ENCODE peak calls at places on chromosomes 11 and 22, in five cellular contexts. I is GM13976; U is SK-N-DZ; D is stimulated activated CD8-positive, alpha-beta memory T cell treated with anti-CD3 and anti-CD28 coated beads, Interleukin-15, amount 100 ng/mL, for 24 hours; G is hippocampal formation. W is an unnamed sample.

GRCh38 chr11:14499178-14499559 is 442 bp downstream of the COPB1 start:
- DNase-seq in I (peak), U (no peak), D (no peak), G (no peak), W (peak)

GRCh38 chr11:45928535-45929215 is 6.2 kb downstream of the LARGE2 start:
- DNase-seq in I (peak), U (no peak), D (no peak), G (no peak), W (no peak)

GRCh38 chr11:47565340-47566165 is at the start of gene PTPMT1:
- DNase-seq in I (peak), U (peak), D (peak), G (peak), W (peak)

GRCh38 chr11:64799256-64799924 is 3.6 kb downstream of the MAP4K2 start:
- DNase-seq in I (peak), U (no peak), D (no peak), G (no peak), W (no peak)

GRCh38 chr11:4191031-4191571 is 96.5 kb downstream of the RRM1 start:
- DNase-seq in I (no peak), U (no peak), D (no peak), G (peak), W (no peak)

GRCh38 chr11:10864688-10865087 is 6.8 kb upstream of the ZBED5 start:
- DNase-seq in I (no peak), U (no peak), D (no peak), G (no peak), W (no peak)

GRCh38 chr11:130703489-130704190 is 212.6 kb downstream of the SNX19 start:
- DNase-seq in I (no peak), U (no peak), D (no peak), G (no peak), W (no peak)

GRCh38 chr22:44396727-44397722 is 84.3 kb upstream of the SHISAL1 start:
- DNase-seq in I (no peak), U (no peak), D (no peak), G (no peak), W (no peak)

GRCh38 chr11:113023986-113024385 is 62.8 kb downstream of the NCAM1 start:
- DNase-seq in I (no peak), U (no peak), D (no peak), G (no peak), W (no peak)

GRCh38 chr11:128463386-128463829 is 124.0 kb downstream of the ETS1 start:
- DNase-seq in I (no peak), U (no peak), D (no peak), G (peak), W (no peak)

GRCh38 chr11:134521001-134521400 is 109.0 kb upstream of the B3GAT1 start:
- DNase-seq in I (no peak), U (no peak), D (no peak), G (no peak), W (peak)

GRCh38 chr22:46769706-46770105 is 7.3 kb downstream of the TBC1D22A start:
- DNase-seq in I (no peak), U (no peak), D (no peak), G (no peak), W (no peak)

GRCh38 chr11:128713595-128713994 is 19.7 kb downstream of the FLI1 start:
- DNase-seq in I (no peak), U (no peak), D (no peak), G (no peak), W (no peak)

GRCh38 chr11:72038491-72038890 is 39.8 kb downstream of the IL18BP start:
- DNase-seq in I (no peak), U (no peak), D (no peak), G (peak), W (no peak)

GRCh38 chr11:24592342-24592741 is 95.5 kb downstream of the LUZP2 start:
- DNase-seq in I (no peak), U (no peak), D (no peak), G (no peak), W (no peak)

GRCh38 chr11:1761857-1762536 is 1.7 kb downstream of the CTSD start:
- DNase-seq in I (no peak), U (no peak), D (no peak), G (no peak), W (peak)

GRCh38 chr11:104691129-104691528 is 207.1 kb downstream of the CASP12 start:
- DNase-seq in I (no peak), U (no peak), D (no peak), G (no peak), W (no peak)

GRCh38 chr22:25057013-25057881 is 104.7 kb downstream of the KIAA1671 start:
- DNase-seq in I (peak), U (peak), D (peak), G (no peak), W (peak)

GRCh38 chr11:91248199-91248807 is 976.3 kb upstream of the FAT3 start:
- DNase-seq in I (no peak), U (peak), D (no peak), G (no peak), W (peak)

GRCh38 chr11:124669193-124669592 is 4.3 kb downstream of the SIAE start:
- DNase-seq in I (peak), U (peak), D (no peak), G (peak), W (peak)

GRCh38 chr22:37431366-37431765 is 4.1 kb upstream of the ELFN2 start:
- DNase-seq in I (no peak), U (no peak), D (no peak), G (no peak), W (no peak)

GRCh38 chr11:7592706-7593105 is 78.9 kb downstream of the PPFIBP2 start:
- DNase-seq in I (no peak), U (no peak), D (no peak), G (no peak), W (no peak)

GRCh38 chr22:45908961-45909360 is 68.0 kb downstream of the WNT7B start:
- DNase-seq in I (no peak), U (no peak), D (no peak), G (no peak), W (no peak)

GRCh38 chr11:69647761-69648497 is 7.0 kb downstream of the CCND1 start:
- DNase-seq in I (no peak), U (peak), D (no peak), G (no peak), W (no peak)

GRCh38 chr11:69328231-69328630 is 34.3 kb downstream of the MYEOV start:
- DNase-seq in I (no peak), U (no peak), D (no peak), G (no peak), W (no peak)

GRCh38 chr11:121048464-121049233 is 24.7 kb downstream of the TBCEL start:
- DNase-seq in I (no peak), U (no peak), D (no peak), G (no peak), W (no peak)

GRCh38 chr22:29580200-29580810 is 608 bp downstream of the NIPSNAP1 start:
- DNase-seq in I (peak), U (peak), D (no peak), G (no peak), W (peak)

GRCh38 chr11:73980001-73980960 is 2.4 kb downstream of the UCP2 start:
- DNase-seq in I (peak), U (no peak), D (no peak), G (no peak), W (no peak)

GRCh38 chr22:26673485-26673884 is 16.1 kb downstream of the MIAT start:
- DNase-seq in I (no peak), U (peak), D (no peak), G (no peak), W (no peak)

GRCh38 chr11:105071060-105071732 is 26.1 kb upstream of the CARD16 start:
- DNase-seq in I (no peak), U (no peak), D (no peak), G (no peak), W (no peak)

GRCh38 chr11:2641623-2642022 is 58.2 kb downstream of the KCNQ1OT1 start:
- DNase-seq in I (no peak), U (no peak), D (no peak), G (no peak), W (no peak)

GRCh38 chr22:39462443-39463147 is 5.8 kb downstream of the MGAT3 start:
- DNase-seq in I (peak), U (peak), D (no peak), G (no peak), W (no peak)

GRCh38 chr11:117382746-117383145 is 55.1 kb downstream of the CEP164 start:
- DNase-seq in I (no peak), U (no peak), D (no peak), G (no peak), W (no peak)

GRCh38 chr11:17687946-17688670 is 31.3 kb upstream of the MYOD1 start:
- DNase-seq in I (no peak), U (no peak), D (no peak), G (no peak), W (no peak)

GRCh38 chr11:13705710-13706109 is 37.2 kb downstream of the FAR1 start:
- DNase-seq in I (no peak), U (no peak), D (no peak), G (no peak), W (no peak)

GRCh38 chr11:116793476-116794096 is 1.9 kb upstream of the APOA5 start:
- DNase-seq in I (no peak), U (peak), D (no peak), G (no peak), W (no peak)

GRCh38 chr11:8259316-8259995 is 4.2 kb downstream of the LMO1 start:
- DNase-seq in I (no peak), U (no peak), D (no peak), G (no peak), W (no peak)

W was measured in glutamatergic neuron.